ENCODE peak calls at places on chromosomes 6 and 20, in nine cellular contexts. F is PC-3; E is T-cell; A is heart right ventricle; W is activated CD4-positive, alpha-beta T cell treated with anti-CD3 and anti-CD28 coated beads for 36 hours; G is body of pancreas; J is A549; B is right cardiac atrium; D is activated naive CD8-positive, alpha-beta T cell treated with anti-CD3 and anti-CD28 coated beads, Interleukin-2, amount 50 U/mL, for 24 hours. Y is an unnamed sample.

GRCh38 chr6:14945461-14946210 is 300.2 kb upstream of the JARID2 start:
- ATAC-seq in F (no peak), E (no peak), A (no peak), W (no peak), G (no peak), J (no peak), B (no peak), D (no peak), Y (no peak)

GRCh38 chr6:44451803-44452690 is 64.5 kb downstream of the CDC5L start:
- ATAC-seq in F (no peak), E (no peak), A (peak; percentile 20), W (no peak), G (no peak), J (no peak), B (peak; percentile 19), D (no peak), Y (peak; percentile 19)

GRCh38 chr20:7540923-7541322 is 399.3 kb downstream of the HAO1 start:
- ATAC-seq in F (no peak), E (no peak), A (no peak), W (no peak), G (no peak), J (no peak), B (no peak), D (no peak), Y (no peak)

GRCh38 chr6:131721161-131721560 is 10.3 kb upstream of the CTAGE9 start:
- ATAC-seq in F (peak; percentile 31), E (no peak), A (no peak), W (no peak), G (no peak), J (no peak), B (no peak), D (no peak), Y (no peak)

GRCh38 chr6:2958331-2958711 is 13.0 kb downstream of the SERPINB6 start:
- ATAC-seq in F (no peak), E (peak; percentile 66), A (peak; percentile 53), W (no peak), G (no peak), J (no peak), B (peak; percentile 61), D (no peak), Y (peak; percentile 14)

GRCh38 chr6:149185799-149186357 is 131.6 kb upstream of the TAB2 start:
- ATAC-seq in F (no peak), E (no peak), A (no peak), W (no peak), G (no peak), J (no peak), B (no peak), D (no peak), Y (no peak)

GRCh38 chr6:129692467-129692866 is 17.5 kb downstream of the ARHGAP18 start:
- ATAC-seq in F (no peak), E (no peak), A (no peak), W (no peak), G (no peak), J (no peak), B (no peak), D (no peak), Y (no peak)

GRCh38 chr20:38034108-38034649 is 633 bp downstream of the RPRD1B start:
- ATAC-seq in F (peak; percentile 8), E (no peak), A (no peak), W (no peak), G (peak; percentile 2), J (peak; percentile 7), B (peak; percentile 39), D (no peak), Y (peak; percentile 16)

GRCh38 chr6:9197726-9198125 is 762.4 kb upstream of the SLC35B3 start:
- ATAC-seq in F (no peak), E (no peak), A (no peak), W (no peak), G (no peak), J (no peak), B (no peak), D (no peak), Y (no peak)

GRCh38 chr6:108175592-108176279 is 9.9 kb downstream of the NR2E1 start:
- ATAC-seq in F (peak; percentile 49), E (no peak), A (no peak), W (peak; percentile 57), G (peak; percentile 80), J (no peak), B (peak; percentile 23), D (no peak), Y (no peak)

GRCh38 chr20:48845721-48846306 is 18.0 kb upstream of the PREX1 start:
- ATAC-seq in F (peak; percentile 55), E (no peak), A (no peak), W (no peak), G (no peak), J (no peak), B (peak; percentile 38), D (no peak), Y (no peak)

GRCh38 chr20:42628683-42629082 is 561.0 kb downstream of the PTPRT start:
- ATAC-seq in F (no peak), E (no peak), A (no peak), W (no peak), G (no peak), J (no peak), B (no peak), D (no peak), Y (no peak)

GRCh38 chr6:148999501-148999900 is 252.7 kb downstream of the UST start:
- ATAC-seq in F (peak; percentile 57), E (no peak), A (no peak), W (no peak), G (no peak), J (peak; percentile 73), B (peak; percentile 52), D (no peak), Y (no peak)

GRCh38 chr6:36368921-36369880 is 18.3 kb downstream of the ETV7 start:
- ATAC-seq in F (no peak), E (no peak), A (no peak), W (no peak), G (no peak), J (no peak), B (no peak), D (no peak), Y (no peak)

GRCh38 chr6:37630281-37630799 is 67.3 kb downstream of the MDGA1 start:
- ATAC-seq in F (peak; percentile 90), E (no peak), A (no peak), W (no peak), G (no peak), J (peak; percentile 79), B (peak; percentile 57), D (no peak), Y (no peak)

GRCh38 chr6:157392927-157393666 is 12.1 kb downstream of the ZDHHC14 start:
- ATAC-seq in F (no peak), E (no peak), A (no peak), W (no peak), G (no peak), J (no peak), B (peak; percentile 92), D (no peak), Y (no peak)

GRCh38 chr6:30885481-30885998 is 1.2 kb downstream of the DDR1 start:
- ATAC-seq in F (peak; percentile 35), E (no peak), A (no peak), W (peak; percentile 8), G (no peak), J (peak; percentile 28), B (peak; percentile 0), D (peak; percentile 3), Y (no peak)

GRCh38 chr20:21705466-21706344 is at the start of gene PAX1:
- ATAC-seq in F (no peak), E (no peak), A (no peak), W (no peak), G (peak; percentile 35), J (peak; percentile 49), B (no peak), D (peak; percentile 20), Y (no peak)

GRCh38 chr6:46190889-46191288 is 20.1 kb upstream of the ENPP5 start:
- ATAC-seq in F (no peak), E (no peak), A (peak; percentile 78), W (no peak), G (no peak), J (no peak), B (peak; percentile 82), D (no peak), Y (no peak)

GRCh38 chr20:18032977-18033892 is 24.5 kb downstream of the OVOL2 start:
- ATAC-seq in F (peak; percentile 22), E (no peak), A (no peak), W (no peak), G (peak; percentile 30), J (peak; percentile 33), B (no peak), D (no peak), Y (no peak)

GRCh38 chr6:19849196-19849595 is 12.0 kb downstream of the ID4 start:
- ATAC-seq in F (no peak), E (no peak), A (no peak), W (no peak), G (no peak), J (no peak), B (no peak), D (no peak), Y (no peak)

GRCh38 chr6:125983246-125983945 is 2.9 kb upstream of the TRMT11 start:
- ATAC-seq in F (no peak), E (no peak), A (no peak), W (no peak), G (no peak), J (no peak), B (no peak), D (no peak), Y (no peak)

GRCh38 chr20:37870294-37870693 is 32.6 kb upstream of the VSTM2L start:
- ATAC-seq in F (no peak), E (no peak), A (no peak), W (no peak), G (no peak), J (no peak), B (no peak), D (no peak), Y (no peak)

GRCh38 chr6:70547313-70547712 is 19.4 kb upstream of the SDHAF4 start:
- ATAC-seq in F (peak; percentile 89), E (no peak), A (peak; percentile 58), W (no peak), G (no peak), J (peak; percentile 66), B (peak; percentile 59), D (no peak), Y (no peak)

GRCh38 chr6:145898376-145898775 is 65.8 kb downstream of the SHPRH start:
- ATAC-seq in F (peak; percentile 92), E (no peak), A (no peak), W (peak; percentile 85), G (no peak), J (no peak), B (no peak), D (no peak), Y (no peak)

GRCh38 chr20:51802170-51802745 is at the start of gene SALL4:
- ATAC-seq in F (no peak), E (no peak), A (no peak), W (no peak), G (peak; percentile 41), J (no peak), B (no peak), D (no peak), Y (no peak)

GRCh38 chr6:14889172-14889571 is 356.7 kb upstream of the JARID2 start:
- ATAC-seq in F (peak; percentile 78), E (no peak), A (no peak), W (no peak), G (peak; percentile 55), J (peak; percentile 47), B (no peak), D (no peak), Y (no peak)

GRCh38 chr20:50630578-50631263 is 60.6 kb downstream of the RIPOR3 start:
- ATAC-seq in F (no peak), E (no peak), A (no peak), W (no peak), G (no peak), J (no peak), B (no peak), D (no peak), Y (no peak)

GRCh38 chr20:32752021-32752457 is 8.8 kb upstream of the COMMD7 start:
- ATAC-seq in F (no peak), E (no peak), A (no peak), W (no peak), G (no peak), J (no peak), B (no peak), D (no peak), Y (no peak)

GRCh38 chr6:168919455-168920179 is 334.0 kb downstream of the THBS2 start:
- ATAC-seq in F (no peak), E (no peak), A (no peak), W (no peak), G (no peak), J (no peak), B (no peak), D (no peak), Y (no peak)

GRCh38 chr6:111674413-111674812 is 68.7 kb upstream of the TRAF3IP2 start:
- ATAC-seq in F (no peak), E (no peak), A (no peak), W (no peak), G (no peak), J (no peak), B (no peak), D (no peak), Y (no peak)